ENCODE peak calls at places on chromosomes 1 and 21, in six cellular contexts. L is cardiac muscle cell; T is T-helper 9 cell; A is GM04504; Q is activated naive CD4-positive, alpha-beta T cell; H is stimulated activated CD4-positive, alpha-beta T cell treated with anti-CD3 and anti-CD28 coated beads, TNF-alpha, amount 100 ng/mL, for 1 hour. U is an unnamed sample.
A peak's percentile ranks its signal among the peaks of the same experiment; 100 is the strongest.

GRCh38 chr1:44677201-44677520 is 2.6 kb downstream of the ARMH1 start:
- DNase-seq in L (peak; percentile 65), T (no peak), H (no peak), A (no peak), Q (no peak), U (peak; percentile 69)

GRCh38 chr1:24888971-24889670 is 41.0 kb downstream of the RUNX3 start:
- DNase-seq in L (no peak), T (no peak), A (peak; percentile 71), H (no peak), Q (no peak), U (no peak)

GRCh38 chr21:45818276-45818903 is 163.2 kb upstream of the COL6A1 start:
- DNase-seq in Q (no peak), T (no peak), A (peak; percentile 70), L (peak; percentile 75), H (no peak), U (no peak)

GRCh38 chr1:180234369-180235076 is 4.5 kb downstream of the LHX4 start:
- DNase-seq in H (no peak), T (no peak), L (no peak), A (no peak), Q (no peak), U (no peak)

GRCh38 chr1:55524013-55524412 is 308.8 kb upstream of the USP24 start:
- DNase-seq in H (no peak), L (no peak), Q (no peak), A (no peak), T (no peak), U (no peak)

GRCh38 chr1:178262101-178262500 is 168.2 kb downstream of the RASAL2 start:
- DNase-seq in L (peak; percentile 84), H (no peak), Q (no peak), A (no peak), T (no peak), U (no peak)

GRCh38 chr1:161119017-161119378 is 1.1 kb downstream of the NIT1 start:
- DNase-seq in Q (no peak), T (no peak), L (peak; percentile 59), A (no peak), H (no peak), U (peak; percentile 77)

GRCh38 chr1:171661076-171661650 is 8.7 kb upstream of the MYOC start:
- DNase-seq in H (no peak), A (no peak), L (no peak), Q (no peak), T (no peak), U (no peak)

GRCh38 chr1:32695098-32695904 is 7.3 kb downstream of the SYNC start:
- DNase-seq in A (peak; percentile 72), T (no peak), L (peak; percentile 86), Q (no peak), H (no peak), U (no peak)

GRCh38 chr1:67144696-67145095 is 9.9 kb upstream of the C1orf141 start:
- DNase-seq in Q (no peak), A (no peak), L (peak; percentile 28), T (no peak), H (no peak), U (peak; percentile 21)

GRCh38 chr1:75134939-75135828 is 996 bp downstream of the LHX8 start:
- DNase-seq in T (no peak), H (no peak), L (peak; percentile 11), A (no peak), Q (no peak), U (no peak)

GRCh38 chr21:45393833-45394638 is 10.9 kb upstream of the COL18A1 start:
- DNase-seq in T (no peak), H (no peak), Q (no peak), A (no peak), L (no peak), U (no peak)

GRCh38 chr21:42609806-42610205 is 43.6 kb upstream of the PDE9A start:
- DNase-seq in T (peak; percentile 23), Q (no peak), A (no peak), L (no peak), H (no peak), U (peak; percentile 64)

GRCh38 chr1:22972063-22972405 is 632 bp downstream of the LACTBL1 start:
- DNase-seq in T (no peak), A (no peak), L (no peak), H (no peak), Q (no peak), U (no peak)

GRCh38 chr1:31272369-31272768 is 24.2 kb downstream of the SNRNP40 start:
- DNase-seq in T (no peak), A (no peak), L (no peak), Q (no peak), H (no peak), U (no peak)

GRCh38 chr1:63603810-63604209 is 10.6 kb downstream of the PGM1 start:
- DNase-seq in H (no peak), A (no peak), T (no peak), L (no peak), Q (no peak), U (no peak)

GRCh38 chr1:239112536-239112935 is 273.8 kb upstream of the CHRM3 start:
- DNase-seq in Q (no peak), T (no peak), L (no peak), H (no peak), A (no peak), U (no peak)

GRCh38 chr21:27498025-27498424 is 531.1 kb upstream of the ADAMTS5 start:
- DNase-seq in Q (no peak), A (no peak), T (no peak), L (no peak), H (no peak), U (no peak)

GRCh38 chr1:64042331-64043100 is 160.9 kb upstream of the UBE2U start:
- DNase-seq in T (no peak), Q (no peak), H (no peak), L (peak; percentile 94), A (peak; percentile 50), U (no peak)

GRCh38 chr1:17498214-17498613 is 41.3 kb upstream of the ARHGEF10L start:
- DNase-seq in L (no peak), Q (no peak), T (no peak), A (no peak), H (no peak), U (no peak)

GRCh38 chr1:25610822-25611630 is 5.6 kb upstream of the MAN1C1 start:
- DNase-seq in A (no peak), Q (no peak), L (peak; percentile 43), T (no peak), H (no peak), U (peak; percentile 36)

GRCh38 chr1:183282101-183282855 is 96.2 kb downstream of the LAMC2 start:
- DNase-seq in Q (no peak), H (no peak), T (no peak), A (no peak), L (no peak), U (no peak)

GRCh38 chr1:177922209-177922608 is 47.6 kb downstream of the SEC16B start:
- DNase-seq in Q (no peak), H (no peak), T (no peak), A (no peak), L (no peak), U (peak; percentile 25)

GRCh38 chr1:94863297-94863911 is 43.2 kb downstream of the SLC44A3 start:
- DNase-seq in Q (no peak), T (no peak), A (peak; percentile 52), H (no peak), L (peak; percentile 90), U (no peak)

GRCh38 chr1:195740862-195741261 is 867.4 kb downstream of the KCNT2 start:
- DNase-seq in L (no peak), T (no peak), H (no peak), Q (no peak), A (peak; percentile 10), U (no peak)

GRCh38 chr1:160576430-160576829 is 2.9 kb downstream of the CD84 start:
- DNase-seq in H (no peak), A (no peak), T (no peak), Q (no peak), L (no peak), U (no peak)

GRCh38 chr1:204443260-204443619 is 31.6 kb upstream of the PPP1R15B start:
- DNase-seq in T (no peak), Q (no peak), A (no peak), H (no peak), L (no peak), U (no peak)

GRCh38 chr1:185570962-185571361 is 163.2 kb upstream of the HMCN1 start:
- DNase-seq in T (no peak), A (no peak), Q (no peak), H (no peak), L (no peak), U (no peak)

GRCh38 chr1:197799271-197799670 is 24.0 kb upstream of the DENND1B start:
- DNase-seq in Q (no peak), A (peak; percentile 58), T (no peak), L (peak; percentile 79), H (no peak), U (no peak)

GRCh38 chr1:43285269-43285986 is at the start of gene C1orf210:
- DNase-seq in L (no peak), Q (no peak), A (no peak), T (no peak), H (no peak), U (no peak)